ENCODE peak calls at places on chromosomes 11 and 22, in nine cellular contexts. V is ELR; P is NB4; B is activated naive CD8-positive, alpha-beta T cell treated with anti-CD3 and anti-CD28 coated beads, Interleukin-2, amount 10 ng/mL, durations not matched to agents 7 days and 5 days; J is psoas muscle; O is activated CD4-positive, alpha-beta T cell treated with anti-CD3 and anti-CD28 coated beads, Interleukin-2, amount 50 U/mL, for 1 hour; H is stimulated activated effector memory CD8-positive, alpha-beta T cell treated with anti-CD3 and anti-CD28 coated beads, Interleukin-12 subunit alpha, Interleukin-12 subunit beta, amount 100 ng/mL, for 72 hours; Y is stimulated activated CD4-positive, alpha-beta T cell treated with anti-CD3 and anti-CD28 coated beads, Interleukin-1b, Interleukin-23, amount 100 ng/mL, for 24 hours; Z is RCC 7860. D is an unnamed sample.

GRCh38 chr11:75492181-75492820 is 33.4 kb downstream of the GDPD5 start:
- DNase-seq in V (peak; percentile 73), B (peak; percentile 66), P (peak; percentile 74), Z (peak; percentile 31), H (peak; percentile 70), J (no peak), O (peak; percentile 38), Y (peak; percentile 46), D (no peak)

GRCh38 chr11:111438846-111439520 is 59.9 kb upstream of the POU2AF1 start:
- DNase-seq in Y (no peak), V (no peak), H (no peak), Z (no peak), O (no peak), B (no peak), P (no peak), J (no peak), D (no peak)

GRCh38 chr11:121841487-121842167 is 274.4 kb downstream of the BLID start:
- DNase-seq in J (no peak), O (no peak), B (no peak), Y (no peak), V (peak; percentile 57), P (no peak), Z (no peak), H (no peak), D (peak; percentile 5)

GRCh38 chr22:32855023-32855756 is 53.7 kb downstream of the TIMP3 start:
- DNase-seq in P (no peak), H (no peak), Y (no peak), V (no peak), B (no peak), Z (no peak), J (no peak), O (no peak), D (no peak)

GRCh38 chr22:25021409-25021808 is 68.9 kb downstream of the KIAA1671 start:
- DNase-seq in H (no peak), V (no peak), B (no peak), Y (no peak), P (no peak), O (no peak), J (no peak), Z (no peak), D (no peak)

GRCh38 chr22:21639359-21639758 is 2.7 kb upstream of the SDF2L1 start:
- DNase-seq in P (no peak), B (no peak), Z (no peak), Y (no peak), O (no peak), H (no peak), J (no peak), V (no peak), D (no peak)

GRCh38 chr22:39288135-39288898 is 31.1 kb downstream of the RPL3 start:
- DNase-seq in O (no peak), Z (peak; percentile 10), J (no peak), Y (no peak), V (no peak), B (no peak), H (no peak), P (no peak), D (no peak)

GRCh38 chr11:45193695-45194094 is 47.3 kb downstream of the PRDM11 start:
- DNase-seq in P (no peak), B (no peak), V (no peak), H (no peak), J (peak; percentile 75), Z (no peak), Y (no peak), O (no peak), D (no peak)

GRCh38 chr22:43796567-43796966 is 15.5 kb downstream of the EFCAB6 start:
- DNase-seq in Z (no peak), J (no peak), P (peak; percentile 12), B (no peak), V (peak; percentile 29), O (no peak), H (peak; percentile 38), Y (no peak), D (no peak)

GRCh38 chr11:94880216-94880615 is 93.1 kb downstream of the CWC15 start:
- DNase-seq in O (no peak), Z (peak; percentile 62), V (peak; percentile 68), H (no peak), Y (no peak), J (no peak), B (no peak), P (no peak), D (no peak)

GRCh38 chr11:127866109-127866508 is 721.2 kb downstream of the ETS1 start:
- DNase-seq in V (no peak), H (no peak), Z (no peak), O (no peak), B (no peak), P (no peak), Y (no peak), J (no peak), D (no peak)

GRCh38 chr22:41526802-41527799 is 17.2 kb downstream of the POLR3H start:
- DNase-seq in H (peak; percentile 80), P (peak; percentile 49), Y (peak; percentile 50), J (peak; percentile 84), V (peak; percentile 49), B (peak; percentile 80), Z (no peak), O (peak; percentile 74), D (no peak)

GRCh38 chr11:69121021-69121420 is 34.7 kb upstream of the SMIM38 start:
- DNase-seq in V (no peak), P (no peak), O (no peak), B (no peak), Z (no peak), Y (no peak), J (no peak), H (no peak), D (no peak)

GRCh38 chr11:26522912-26523610 is 49.0 kb downstream of the MUC15 start:
- DNase-seq in Y (no peak), B (no peak), J (no peak), O (no peak), Z (no peak), H (no peak), V (peak; percentile 16), P (peak; percentile 39), D (peak; percentile 63)

GRCh38 chr11:93411705-93412104 is 81.2 kb downstream of the DEUP1 start:
- DNase-seq in H (no peak), J (no peak), O (no peak), P (no peak), Y (no peak), V (no peak), B (no peak), Z (no peak), D (no peak)

GRCh38 chr11:93857413-93858185 is 7.2 kb upstream of the VSTM5 start:
- DNase-seq in Z (no peak), V (no peak), J (no peak), O (no peak), B (no peak), Y (no peak), P (no peak), H (no peak), D (no peak)

GRCh38 chr11:94708642-94709041 is 59.5 kb upstream of the AMOTL1 start:
- DNase-seq in H (no peak), J (no peak), B (no peak), P (no peak), V (no peak), O (no peak), Z (no peak), Y (no peak), D (no peak)

GRCh38 chr11:15213471-15214231 is 98.9 kb downstream of the INSC start:
- DNase-seq in Y (no peak), B (no peak), H (no peak), V (no peak), P (no peak), O (no peak), J (no peak), Z (no peak), D (no peak)

GRCh38 chr11:125425601-125426000 is 70.5 kb downstream of the FEZ1 start:
- DNase-seq in H (no peak), P (no peak), Y (no peak), J (peak; percentile 93), O (no peak), B (no peak), V (no peak), Z (no peak), D (no peak)

GRCh38 chr22:31173386-31174145 is 13.6 kb downstream of the RNF185 start:
- DNase-seq in P (no peak), B (no peak), Y (no peak), J (no peak), H (no peak), O (no peak), Z (peak; percentile 56), V (peak; percentile 95), D (no peak)

GRCh38 chr22:24233235-24233634 is 11.6 kb downstream of the GGT5 start:
- DNase-seq in Y (no peak), O (no peak), Z (no peak), V (no peak), J (no peak), P (no peak), H (no peak), B (no peak), D (no peak)

GRCh38 chr22:36544107-36544620 is 15.2 kb upstream of the EIF3D start:
- DNase-seq in H (no peak), Z (peak; percentile 59), P (peak; percentile 67), O (no peak), B (no peak), J (no peak), Y (no peak), V (peak; percentile 92), D (no peak)

GRCh38 chr11:94786264-94787126 is 18.3 kb downstream of the AMOTL1 start:
- DNase-seq in J (no peak), Z (no peak), H (no peak), Y (no peak), O (no peak), B (no peak), P (peak; percentile 59), V (peak; percentile 67), D (no peak)

GRCh38 chr11:289145-289705 is 299 bp downstream of the PGGHG start:
- DNase-seq in V (no peak), Z (no peak), P (no peak), H (no peak), O (no peak), Y (no peak), B (peak; percentile 65), J (peak; percentile 52), D (no peak)

GRCh38 chr11:90849278-90849677 is 626.4 kb upstream of the CHORDC1 start:
- DNase-seq in V (no peak), H (no peak), J (no peak), B (no peak), P (no peak), Y (no peak), Z (no peak), O (no peak), D (no peak)

GRCh38 chr22:19942071-19942885 is 660 bp upstream of the TXNRD2 start:
- DNase-seq in H (peak; percentile 63), Z (peak; percentile 21), B (peak; percentile 47), V (peak; percentile 48), P (peak; percentile 88), Y (no peak), O (no peak), J (no peak), D (no peak)

GRCh38 chr22:43861529-43861928 is 784 bp downstream of the SULT4A1 start:
- DNase-seq in P (no peak), J (peak; percentile 8), O (no peak), H (no peak), Y (no peak), V (no peak), B (no peak), Z (no peak), D (no peak)

GRCh38 chr11:7871056-7871455 is 60.0 kb downstream of the OR10A6 start:
- DNase-seq in P (no peak), J (no peak), B (no peak), O (no peak), Y (no peak), Z (no peak), V (peak; percentile 44), H (no peak), D (no peak)

GRCh38 chr22:21041937-21042336 is 3.8 kb upstream of the LRRC74B start:
- DNase-seq in J (peak; percentile 17), Z (no peak), O (no peak), B (no peak), V (peak; percentile 87), Y (no peak), H (no peak), P (no peak), D (no peak)

D was measured in iPS DF 6.9.